ENCODE peak calls at places on chromosome 19, in six cellular contexts. M, Y, T, A, U and L are unnamed samples. For H3K27me3, the result is how much of the 10 kb centered on the place peaks cover.

GRCh38 chr19:38017504-38018150 is 110.6 kb downstream of the SIPA1L3 start:
- DNase-seq in T (no peak), Y (no peak), A (no peak), M (no peak), U (no peak), L (no peak)

GRCh38 chr19:18109731-18110671 is 12.4 kb downstream of the MAST3 start:
- DNase-seq in Y (no peak), T (no peak), U (peak), M (peak), A (peak), L (no peak)

GRCh38 chr19:35225951-35226350 is 2.6 kb downstream of the FAM187B start:
- DNase-seq in A (no peak), Y (no peak), T (no peak), U (no peak), M (no peak), L (no peak)

GRCh38 chr19:6819323-6819722 is 46.8 kb downstream of the VAV1 start:
- DNase-seq in M (no peak), A (no peak), Y (no peak), T (no peak), U (no peak), L (no peak)

GRCh38 chr19:39852882-39853281 is 6.7 kb upstream of the FBL start:
- DNase-seq in T (no peak), U (no peak), A (no peak), M (no peak), Y (no peak), L (no peak)

GRCh38 chr19:39014037-39014436 is 18.3 kb downstream of the FBXO27 start:
- DNase-seq in A (no peak), T (no peak), M (no peak), Y (no peak), U (no peak), L (no peak)

GRCh38 chr19:2266183-2266993 is 10.2 kb upstream of the JSRP1 start:
- DNase-seq in T (peak), Y (peak), A (no peak), M (peak), U (no peak), L (peak)

GRCh38 chr19:39413269-39413902 is 917 bp downstream of the PLEKHG2 start:
- DNase-seq in T (peak), U (peak), A (peak), M (no peak), Y (no peak), L (peak)

GRCh38 chr19:3516675-3517207 is 10.6 kb downstream of the FZR1 start:
- DNase-seq in A (no peak), U (no peak), M (peak), Y (no peak), T (no peak), L (no peak)

GRCh38 chr19:3110126-3110825 is 16.1 kb downstream of the GNA11 start:
- DNase-seq in Y (no peak), U (no peak), M (no peak), A (no peak), T (no peak), L (no peak)

GRCh38 chr19:23972161-23972560 is 57.5 kb downstream of the ZNF726 start:
- DNase-seq in M (no peak), U (no peak), A (no peak), Y (no peak), T (no peak), L (no peak)

GRCh38 chr19:49347835-49348234 is 12.6 kb downstream of the CD37 start:
- DNase-seq in Y (no peak), T (peak), U (peak), M (no peak), A (no peak), L (no peak)
- TF ChIP-seq CTCF in Y (peak), T (peak), U (peak), M (no peak), A (peak), L (no peak)

GRCh38 chr19:15195381-15195964 is 5.3 kb downstream of the NOTCH3 start:
- DNase-seq in Y (peak), M (peak), A (peak), T (peak), U (peak), L (peak)
- H3K27ac ChIP-seq in Y (peak), M (peak), A (peak), T (no peak), U (no peak), L (peak)

GRCh38 chr19:47445527-47445926 is 26.2 kb downstream of the SLC8A2 start:
- DNase-seq in U (no peak), M (no peak), A (no peak), T (no peak), Y (no peak), L (no peak)

GRCh38 chr19:47446534-47447469 is 24.9 kb downstream of the SLC8A2 start:
- DNase-seq in U (peak), M (peak), T (no peak), Y (no peak), A (peak), L (no peak)

GRCh38 chr19:47445937-47446402 is 25.7 kb downstream of the SLC8A2 start:
- DNase-seq in T (no peak), U (peak), Y (no peak), A (peak), M (peak), L (no peak)

GRCh38 chr19:47448360-47448727 is 23.3 kb downstream of the SLC8A2 start:
- DNase-seq in U (no peak), A (no peak), Y (no peak), M (no peak), T (no peak), L (no peak)

GRCh38 chr19:47447470-47448359 is 24.0 kb downstream of the SLC8A2 start:
- DNase-seq in A (peak), M (peak), U (peak), Y (no peak), T (peak), L (peak)
- H3K27me3 ChIP-seq in A (under half), M (half or more), U (half or more), Y (under half), T (half or more), L (half or more)

GRCh38 chr19:15262011-15262410 is 29.8 kb upstream of the EPHX3 start:
- DNase-seq in U (no peak), T (no peak), M (no peak), A (no peak), Y (no peak), L (no peak)

GRCh38 chr19:15259900-15260299 is 27.7 kb upstream of the EPHX3 start:
- DNase-seq in A (no peak), M (no peak), U (no peak), T (no peak), Y (no peak), L (no peak)

GRCh38 chr19:15263361-15263985 is 31.2 kb upstream of the EPHX3 start:
- DNase-seq in U (no peak), A (no peak), Y (no peak), M (no peak), T (no peak), L (no peak)

GRCh38 chr19:15257782-15258181 is 25.5 kb upstream of the EPHX3 start:
- DNase-seq in Y (no peak), T (no peak), A (no peak), M (no peak), U (no peak), L (no peak)

GRCh38 chr19:15260939-15261338 is 28.7 kb upstream of the EPHX3 start:
- DNase-seq in M (no peak), T (no peak), A (no peak), Y (no peak), U (peak), L (no peak)
- TF ChIP-seq CTCF in M (no peak), T (peak), A (peak), Y (peak), U (peak), L (peak)

DNA sequence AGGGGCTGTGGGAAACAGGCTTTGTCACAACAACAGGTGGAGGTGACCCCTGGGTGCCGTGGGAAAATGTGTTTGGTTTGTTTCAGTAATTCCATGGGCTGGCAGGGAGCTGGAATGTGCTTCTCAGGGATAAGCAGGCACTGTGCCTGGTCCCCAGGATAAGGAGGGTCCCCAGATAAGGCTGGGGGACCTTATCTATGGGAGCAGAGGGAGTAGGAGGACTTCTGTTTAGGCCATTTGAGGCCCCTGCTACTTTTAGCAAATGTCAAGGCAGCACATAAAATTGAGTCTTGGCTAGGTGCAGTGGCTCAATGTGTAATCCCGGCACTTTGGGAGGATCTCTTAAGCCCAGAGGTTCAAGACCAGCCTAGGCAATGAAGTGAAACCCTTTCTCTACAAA is 59.5 kb downstream of the KCNC3 start:
- DNase-seq in M (no peak), Y (no peak), U (no peak), A (no peak), T (no peak), L (no peak)
- H3K27ac ChIP-seq in M (no peak), Y (no peak), U (no peak), A (no peak), T (no peak), L (no peak)

GRCh38 chr19:29273000-29273691 is 60.2 kb upstream of the UQCRFS1 start:
- DNase-seq in M (no peak), A (no peak), U (no peak), Y (no peak), T (no peak), L (no peak)

GRCh38 chr19:29268721-29269483 is 56.0 kb upstream of the UQCRFS1 start:
- DNase-seq in Y (no peak), A (no peak), U (no peak), T (no peak), M (no peak), L (no peak)

GRCh38 chr19:29271911-29272310 is 59.0 kb upstream of the UQCRFS1 start:
- DNase-seq in Y (no peak), U (no peak), T (no peak), M (no peak), A (no peak), L (no peak)

GRCh38 chr19:29269641-29270040 is 56.7 kb upstream of the UQCRFS1 start:
- DNase-seq in Y (no peak), A (no peak), U (no peak), T (no peak), M (no peak), L (no peak)

GRCh38 chr19:29271341-29271740 is 58.4 kb upstream of the UQCRFS1 start:
- DNase-seq in M (no peak), U (no peak), Y (no peak), T (no peak), A (no peak), L (no peak)
- H3K27me3 ChIP-seq in M (under half), U (under half), Y (under half), T (under half), A (under half), L (under half)

DNA sequence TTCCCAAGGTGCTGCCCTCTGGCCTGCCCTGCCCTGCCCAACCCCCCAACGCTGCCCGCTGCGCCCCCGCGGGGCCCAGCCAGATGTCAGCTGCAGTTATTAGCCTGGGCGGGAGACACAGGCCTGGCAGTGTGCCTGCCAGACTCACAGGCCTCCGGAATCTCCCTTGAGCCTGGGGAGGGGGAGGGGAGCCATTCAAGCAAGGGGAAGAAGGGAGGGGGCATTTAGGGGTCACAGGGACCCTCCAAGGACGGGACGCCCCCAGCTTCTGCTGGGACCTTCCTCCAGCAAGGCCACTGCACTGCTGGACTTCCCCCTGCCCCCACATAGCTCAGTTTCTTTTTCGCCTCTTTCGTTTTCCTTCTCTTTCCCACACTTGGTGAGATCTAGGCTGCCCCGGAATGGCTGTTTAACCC is 2.6 kb upstream of the JUNB start:
- DNase-seq in M (peak), U (peak), Y (no peak), A (no peak), T (peak), L (peak)
- TF ChIP-seq CTCF in M (no peak), U (no peak), Y (no peak), A (no peak), T (no peak), L (no peak)

GRCh38 chr19:43692364-43692763 is 22.4 kb upstream of the PLAUR start:
- DNase-seq in U (no peak), T (no peak), A (no peak), Y (no peak), M (no peak), L (no peak)
- H3K27ac ChIP-seq in U (no peak), T (no peak), A (no peak), Y (no peak), M (no peak), L (no peak)